ENCODE peak calls at places on chromosomes 6 and 20, in eight cellular contexts. One of them, this sample, is unnamed.
A peak's percentile ranks its signal among the peaks of the same experiment; 100 is the strongest.

GRCh38 chr20:50580016-50580747 is 70.0 kb downstream of the PTPN1 start:
- DNase-seq in fibroblast of pulmonary artery: peak; percentile 63
- DNase-seq in epithelial cell of esophagus: peak; percentile 41
- DNase-seq in activated CD4-positive, alpha-beta T cell treated with anti-CD3 and anti-CD28 coated beads, Interleukin-2, amount 10 ng/mL, durations not matched to agents 7 days and 5 days: peak; percentile 52
- DNase-seq in NCI-H2171: no peak
- DNase-seq in adipocyte: peak; percentile 75
- DNase-seq in AML-193: peak; percentile 3
- DNase-seq in BJ: no peak
- DNase-seq in this sample: peak; percentile 82

GRCh38 chr6:4464638-4465037 is 311.6 kb upstream of the CDYL start:
- DNase-seq in NCI-H2171: no peak
- DNase-seq in fibroblast of pulmonary artery: no peak
- DNase-seq in activated CD4-positive, alpha-beta T cell treated with anti-CD3 and anti-CD28 coated beads, Interleukin-2, amount 10 ng/mL, durations not matched to agents 7 days and 5 days: no peak
- DNase-seq in adipocyte: no peak
- DNase-seq in epithelial cell of esophagus: no peak
- DNase-seq in BJ: no peak
- DNase-seq in AML-193: no peak
- DNase-seq in this sample: no peak

GRCh38 chr20:46520540-46520939 is 7.2 kb upstream of the ZNF334 start:
- DNase-seq in adipocyte: no peak
- DNase-seq in epithelial cell of esophagus: no peak
- DNase-seq in BJ: no peak
- DNase-seq in activated CD4-positive, alpha-beta T cell treated with anti-CD3 and anti-CD28 coated beads, Interleukin-2, amount 10 ng/mL, durations not matched to agents 7 days and 5 days: no peak
- DNase-seq in AML-193: no peak
- DNase-seq in NCI-H2171: no peak
- DNase-seq in fibroblast of pulmonary artery: no peak
- DNase-seq in this sample: no peak

GRCh38 chr20:55057779-55058415 is 582.5 kb downstream of the DOK5 start:
- DNase-seq in fibroblast of pulmonary artery: no peak
- DNase-seq in AML-193: no peak
- DNase-seq in epithelial cell of esophagus: peak; percentile 27
- DNase-seq in adipocyte: no peak
- DNase-seq in BJ: no peak
- DNase-seq in NCI-H2171: no peak
- DNase-seq in activated CD4-positive, alpha-beta T cell treated with anti-CD3 and anti-CD28 coated beads, Interleukin-2, amount 10 ng/mL, durations not matched to agents 7 days and 5 days: no peak
- DNase-seq in this sample: no peak

GRCh38 chr6:168000198-168001036 is 2.9 kb downstream of the KIF25 start:
- DNase-seq in fibroblast of pulmonary artery: no peak
- DNase-seq in NCI-H2171: no peak
- DNase-seq in activated CD4-positive, alpha-beta T cell treated with anti-CD3 and anti-CD28 coated beads, Interleukin-2, amount 10 ng/mL, durations not matched to agents 7 days and 5 days: no peak
- DNase-seq in epithelial cell of esophagus: no peak
- DNase-seq in adipocyte: no peak
- DNase-seq in AML-193: no peak
- DNase-seq in BJ: no peak
- DNase-seq in this sample: no peak

GRCh38 chr6:22444335-22444734 is 125.0 kb upstream of the HDGFL1 start:
- DNase-seq in NCI-H2171: no peak
- DNase-seq in epithelial cell of esophagus: peak; percentile 23
- DNase-seq in adipocyte: no peak
- DNase-seq in AML-193: no peak
- DNase-seq in BJ: no peak
- DNase-seq in activated CD4-positive, alpha-beta T cell treated with anti-CD3 and anti-CD28 coated beads, Interleukin-2, amount 10 ng/mL, durations not matched to agents 7 days and 5 days: no peak
- DNase-seq in fibroblast of pulmonary artery: peak; percentile 31
- DNase-seq in this sample: no peak

GRCh38 chr20:1735417-1736089 is 78.0 kb upstream of the SIRPG start:
- DNase-seq in epithelial cell of esophagus: no peak
- DNase-seq in activated CD4-positive, alpha-beta T cell treated with anti-CD3 and anti-CD28 coated beads, Interleukin-2, amount 10 ng/mL, durations not matched to agents 7 days and 5 days: no peak
- DNase-seq in BJ: no peak
- DNase-seq in AML-193: no peak
- DNase-seq in adipocyte: no peak
- DNase-seq in fibroblast of pulmonary artery: no peak
- DNase-seq in NCI-H2171: no peak
- DNase-seq in this sample: no peak

GRCh38 chr6:134235937-134236751 is 81.8 kb downstream of the SGK1 start:
- DNase-seq in NCI-H2171: no peak
- DNase-seq in activated CD4-positive, alpha-beta T cell treated with anti-CD3 and anti-CD28 coated beads, Interleukin-2, amount 10 ng/mL, durations not matched to agents 7 days and 5 days: no peak
- DNase-seq in BJ: no peak
- DNase-seq in epithelial cell of esophagus: peak; percentile 78
- DNase-seq in adipocyte: peak; percentile 31
- DNase-seq in AML-193: peak; percentile 79
- DNase-seq in fibroblast of pulmonary artery: peak; percentile 67
- DNase-seq in this sample: peak; percentile 53

GRCh38 chr20:50012282-50013263 is 29.8 kb downstream of the SNAI1 start:
- DNase-seq in activated CD4-positive, alpha-beta T cell treated with anti-CD3 and anti-CD28 coated beads, Interleukin-2, amount 10 ng/mL, durations not matched to agents 7 days and 5 days: no peak
- DNase-seq in fibroblast of pulmonary artery: no peak
- DNase-seq in epithelial cell of esophagus: no peak
- DNase-seq in adipocyte: no peak
- DNase-seq in BJ: no peak
- DNase-seq in NCI-H2171: no peak
- DNase-seq in AML-193: no peak
- DNase-seq in this sample: no peak

GRCh38 chr6:109458774-109459531 is 3.4 kb upstream of the MICAL1 start:
- DNase-seq in epithelial cell of esophagus: peak; percentile 19
- DNase-seq in NCI-H2171: no peak
- DNase-seq in BJ: no peak
- DNase-seq in adipocyte: no peak
- DNase-seq in fibroblast of pulmonary artery: no peak
- DNase-seq in activated CD4-positive, alpha-beta T cell treated with anti-CD3 and anti-CD28 coated beads, Interleukin-2, amount 10 ng/mL, durations not matched to agents 7 days and 5 days: peak; percentile 50
- DNase-seq in AML-193: peak; percentile 60
- DNase-seq in this sample: no peak

GRCh38 chr6:74785236-74785635 is 420.6 kb downstream of the COL12A1 start:
- DNase-seq in NCI-H2171: no peak
- DNase-seq in BJ: no peak
- DNase-seq in activated CD4-positive, alpha-beta T cell treated with anti-CD3 and anti-CD28 coated beads, Interleukin-2, amount 10 ng/mL, durations not matched to agents 7 days and 5 days: no peak
- DNase-seq in AML-193: no peak
- DNase-seq in adipocyte: peak; percentile 38
- DNase-seq in epithelial cell of esophagus: no peak
- DNase-seq in fibroblast of pulmonary artery: peak; percentile 10
- DNase-seq in this sample: no peak

GRCh38 chr6:33983721-33984465 is 162.0 kb downstream of the GRM4 start:
- DNase-seq in fibroblast of pulmonary artery: no peak
- DNase-seq in NCI-H2171: no peak
- DNase-seq in BJ: no peak
- DNase-seq in AML-193: no peak
- DNase-seq in activated CD4-positive, alpha-beta T cell treated with anti-CD3 and anti-CD28 coated beads, Interleukin-2, amount 10 ng/mL, durations not matched to agents 7 days and 5 days: no peak
- DNase-seq in epithelial cell of esophagus: no peak
- DNase-seq in adipocyte: no peak
- DNase-seq in this sample: no peak

GRCh38 chr20:54097236-54097529 is 26.8 kb upstream of the BCAS1 start:
- DNase-seq in epithelial cell of esophagus: no peak
- DNase-seq in fibroblast of pulmonary artery: no peak
- DNase-seq in BJ: no peak
- DNase-seq in adipocyte: no peak
- DNase-seq in activated CD4-positive, alpha-beta T cell treated with anti-CD3 and anti-CD28 coated beads, Interleukin-2, amount 10 ng/mL, durations not matched to agents 7 days and 5 days: no peak
- DNase-seq in AML-193: no peak
- DNase-seq in NCI-H2171: no peak
- DNase-seq in this sample: no peak

GRCh38 chr6:17923401-17923863 is 64.0 kb downstream of the KIF13A start:
- DNase-seq in fibroblast of pulmonary artery: peak; percentile 30
- DNase-seq in adipocyte: no peak
- DNase-seq in epithelial cell of esophagus: no peak
- DNase-seq in AML-193: no peak
- DNase-seq in BJ: no peak
- DNase-seq in NCI-H2171: no peak
- DNase-seq in activated CD4-positive, alpha-beta T cell treated with anti-CD3 and anti-CD28 coated beads, Interleukin-2, amount 10 ng/mL, durations not matched to agents 7 days and 5 days: no peak
- DNase-seq in this sample: no peak

GRCh38 chr6:27662770-27663169 is 189.9 kb upstream of the ZNF184 start:
- DNase-seq in adipocyte: no peak
- DNase-seq in AML-193: no peak
- DNase-seq in BJ: no peak
- DNase-seq in NCI-H2171: no peak
- DNase-seq in fibroblast of pulmonary artery: no peak
- DNase-seq in epithelial cell of esophagus: no peak
- DNase-seq in activated CD4-positive, alpha-beta T cell treated with anti-CD3 and anti-CD28 coated beads, Interleukin-2, amount 10 ng/mL, durations not matched to agents 7 days and 5 days: no peak
- DNase-seq in this sample: no peak

GRCh38 chr6:42402184-42402583 is 49.5 kb downstream of the TRERF1 start:
- DNase-seq in AML-193: no peak
- DNase-seq in NCI-H2171: no peak
- DNase-seq in adipocyte: peak; percentile 69
- DNase-seq in activated CD4-positive, alpha-beta T cell treated with anti-CD3 and anti-CD28 coated beads, Interleukin-2, amount 10 ng/mL, durations not matched to agents 7 days and 5 days: peak; percentile 44
- DNase-seq in fibroblast of pulmonary artery: peak; percentile 38
- DNase-seq in epithelial cell of esophagus: peak; percentile 75
- DNase-seq in BJ: no peak
- DNase-seq in this sample: peak; percentile 57

GRCh38 chr20:50572922-50573777 is 63.0 kb downstream of the PTPN1 start:
- DNase-seq in adipocyte: peak; percentile 77
- DNase-seq in activated CD4-positive, alpha-beta T cell treated with anti-CD3 and anti-CD28 coated beads, Interleukin-2, amount 10 ng/mL, durations not matched to agents 7 days and 5 days: no peak
- DNase-seq in NCI-H2171: peak; percentile 75
- DNase-seq in BJ: no peak
- DNase-seq in AML-193: no peak
- DNase-seq in fibroblast of pulmonary artery: peak; percentile 94
- DNase-seq in epithelial cell of esophagus: no peak
- DNase-seq in this sample: no peak